ENCODE peak calls at places on chromosomes 3 and 15, in eight cellular contexts. W, T, R, D, G, B, J and Q are unnamed samples.

GRCh38 chr15:40282870-40283614 is at the start of gene ANKRD63:
- DNase-seq in T (no peak), B (no peak), W (peak), R (no peak), D (no peak), G (peak), J (no peak), Q (no peak)

GRCh38 chr3:128487813-128488635 is 5.0 kb downstream of the GATA2 start:
- DNase-seq in W (no peak), T (peak), G (peak), R (peak), B (peak), J (peak), D (peak), Q (peak)

GRCh38 chr15:77607894-77608261 is 24.8 kb downstream of the LINGO1 start:
- DNase-seq in J (no peak), D (no peak), R (no peak), T (no peak), B (no peak), W (no peak), G (no peak), Q (no peak)

GRCh38 chr3:177569193-177569592 is 371.9 kb upstream of the TBL1XR1 start:
- DNase-seq in B (no peak), R (no peak), J (no peak), G (no peak), W (no peak), T (no peak), D (no peak), Q (no peak)

GRCh38 chr3:132507657-132508056 is 89.4 kb upstream of the ACKR4 start:
- DNase-seq in R (no peak), W (no peak), G (no peak), B (no peak), T (no peak), J (no peak), D (no peak), Q (no peak)

GRCh38 chr3:129648331-129648730 is 41.9 kb upstream of the PLXND1 start:
- DNase-seq in D (no peak), B (no peak), W (no peak), G (no peak), J (no peak), T (no peak), R (no peak), Q (no peak)

GRCh38 chr15:78567541-78567940 is 2.2 kb downstream of the CHRNA5 start:
- DNase-seq in J (no peak), B (no peak), G (no peak), D (no peak), R (no peak), W (no peak), T (no peak), Q (no peak)

GRCh38 chr3:53077476-53078220 is 31.8 kb upstream of the SFMBT1 start:
- DNase-seq in T (no peak), R (no peak), W (no peak), D (no peak), J (no peak), G (no peak), B (no peak), Q (no peak)

GRCh38 chr15:29704950-29705597 is 117.2 kb downstream of the TJP1 start:
- DNase-seq in T (no peak), B (no peak), G (no peak), R (no peak), D (no peak), J (no peak), W (no peak), Q (no peak)

GRCh38 chr3:58150800-58151199 is 60.0 kb downstream of the DNASE1L3 start:
- DNase-seq in T (no peak), B (no peak), R (no peak), G (no peak), D (no peak), J (no peak), W (no peak), Q (peak)

GRCh38 chr15:57411945-57412768 is 35.9 kb downstream of the CGNL1 start:
- DNase-seq in D (no peak), J (no peak), W (no peak), R (no peak), B (no peak), G (no peak), T (no peak), Q (no peak)

GRCh38 chr3:138950006-138950644 is 3.1 kb downstream of the FOXL2NB start:
- DNase-seq in W (no peak), D (no peak), B (no peak), R (no peak), J (peak), G (peak), T (no peak), Q (no peak)

GRCh38 chr15:100769043-100769974 is 110.3 kb upstream of the ALDH1A3 start:
- DNase-seq in W (no peak), J (peak), D (no peak), T (no peak), G (no peak), R (no peak), B (no peak), Q (no peak)

GRCh38 chr15:84657748-84658079 is 285 bp downstream of the NMB start:
- DNase-seq in B (no peak), G (no peak), R (no peak), D (no peak), W (no peak), J (no peak), T (no peak), Q (no peak)

GRCh38 chr3:171620825-171621434 is 160.7 kb upstream of the TNIK start:
- DNase-seq in W (no peak), T (peak), G (no peak), R (no peak), B (no peak), D (no peak), J (no peak), Q (peak)

GRCh38 chr3:143265501-143266070 is 146.0 kb downstream of the CHST2 start:
- DNase-seq in J (no peak), G (no peak), W (no peak), R (no peak), T (no peak), B (no peak), D (no peak), Q (no peak)

GRCh38 chr3:118277803-118278202 is 756.8 kb downstream of the IGSF11 start:
- DNase-seq in G (no peak), D (no peak), W (no peak), R (no peak), T (no peak), B (no peak), J (no peak), Q (no peak)

GRCh38 chr3:10283638-10284037 is 9.1 kb downstream of the GHRL start:
- DNase-seq in B (no peak), T (no peak), R (no peak), J (no peak), W (no peak), G (peak), D (no peak), Q (no peak)

GRCh38 chr3:47009225-47010049 is 30.0 kb downstream of the NBEAL2 start:
- DNase-seq in D (peak), T (peak), B (peak), G (no peak), R (peak), W (peak), J (peak), Q (peak)

GRCh38 chr3:196163687-196164493 is 47.3 kb downstream of the ZDHHC19 start:
- DNase-seq in B (no peak), R (no peak), D (no peak), G (no peak), T (no peak), J (no peak), W (no peak), Q (no peak)

GRCh38 chr15:56890038-56890437 is 28.4 kb upstream of the TCF12 start:
- DNase-seq in G (no peak), R (no peak), J (no peak), B (no peak), W (no peak), D (no peak), T (no peak), Q (no peak)

GRCh38 chr3:160806094-160806493 is 50.1 kb downstream of the PPM1L start:
- DNase-seq in B (no peak), J (no peak), R (no peak), D (no peak), T (no peak), G (no peak), W (no peak), Q (no peak)

GRCh38 chr3:123499316-123499715 is 50.4 kb upstream of the ADCY5 start:
- DNase-seq in T (peak), J (no peak), R (no peak), B (no peak), D (no peak), W (no peak), G (no peak), Q (peak)

GRCh38 chr15:34496616-34497015 is 59.0 kb upstream of the GOLGA8A start:
- DNase-seq in B (no peak), T (no peak), W (no peak), R (no peak), J (no peak), D (no peak), G (no peak), Q (no peak)

GRCh38 chr3:123700791-123701712 is 116.2 kb upstream of the HACD2 start:
- DNase-seq in T (no peak), W (no peak), J (no peak), B (no peak), R (no peak), D (peak), G (no peak), Q (no peak)

GRCh38 chr3:166367947-166368533 is 530.8 kb upstream of the BCHE start:
- DNase-seq in J (no peak), G (peak), R (no peak), W (no peak), T (no peak), B (no peak), D (no peak), Q (no peak)

GRCh38 chr3:156474560-156475389 is 80.1 kb downstream of the SSR3 start:
- DNase-seq in W (no peak), T (peak), G (no peak), D (no peak), B (no peak), R (no peak), J (no peak), Q (no peak)

GRCh38 chr3:80187981-80188380 is 420.2 kb upstream of the ROBO1 start:
- DNase-seq in D (no peak), B (no peak), R (no peak), W (no peak), G (no peak), T (no peak), J (no peak), Q (no peak)

GRCh38 chr15:73305331-73306211 is 63.2 kb downstream of the HCN4 start:
- DNase-seq in D (no peak), B (peak), G (peak), R (no peak), W (no peak), T (peak), J (no peak), Q (peak)

GRCh38 chr3:146558811-146559210 is 14.4 kb upstream of the PLSCR1 start:
- DNase-seq in J (no peak), W (no peak), D (no peak), R (no peak), T (no peak), G (no peak), B (no peak), Q (no peak)

GRCh38 chr15:34795267-34796081 is at the start of gene ACTC1:
- DNase-seq in B (no peak), J (peak), G (no peak), D (peak), W (no peak), R (no peak), T (peak), Q (no peak)

GRCh38 chr3:40128169-40128568 is 181.3 kb upstream of the EIF1B start:
- DNase-seq in D (no peak), G (no peak), W (no peak), R (no peak), J (no peak), T (no peak), B (no peak), Q (no peak)

GRCh38 chr3:49882182-49882581 is 12.5 kb upstream of the CAMKV start:
- DNase-seq in J (no peak), W (no peak), T (no peak), B (no peak), G (no peak), D (no peak), R (no peak), Q (no peak)

GRCh38 chr3:135326851-135327250 is 531.8 kb downstream of the EPHB1 start:
- DNase-seq in D (no peak), R (no peak), B (no peak), J (no peak), G (no peak), W (no peak), T (no peak), Q (no peak)

GRCh38 chr3:14510838-14511622 is 29.1 kb downstream of the GRIP2 start:
- DNase-seq in T (no peak), D (no peak), J (no peak), B (no peak), W (no peak), G (no peak), R (no peak), Q (no peak)

GRCh38 chr3:159964166-159964973 is 24.3 kb upstream of the IL12A start:
- DNase-seq in T (peak), G (no peak), R (no peak), W (no peak), J (no peak), D (no peak), B (peak), Q (no peak)